ENCODE peak calls at places on chromosomes 4 and X, in seven cellular contexts. V is GM23248, L is coronary artery, Q is SK-N-SH, B is mucosa of gallbladder, G is amniotic epithelial cell, A is H4. K is an unnamed sample.
A peak's percentile ranks its signal among the peaks of the same experiment; 100 is the strongest.

GRCh38 chr4:306551-306961 is 1.3 kb upstream of the ZNF732 start:
- DNase-seq in V (no peak), L (no peak), A (no peak), B (no peak), Q (no peak), G (no peak), K (no peak)

GRCh38 chrX:84729809-84730208 is 227.6 kb upstream of the HDX start:
- DNase-seq in A (peak; percentile 11), V (peak; percentile 52), L (no peak), G (peak; percentile 31), Q (peak; percentile 30), B (no peak), K (no peak)

GRCh38 chr4:142307857-142308256 is 538.2 kb downstream of the INPP4B start:
- DNase-seq in G (no peak), A (no peak), Q (no peak), B (no peak), V (no peak), L (no peak), K (no peak)

GRCh38 chr4:186137193-186137792 is 32.8 kb downstream of the FAM149A start:
- DNase-seq in A (peak; percentile 18), G (peak; percentile 13), Q (peak; percentile 55), B (no peak), V (peak; percentile 61), L (no peak), K (no peak)

GRCh38 chrX:68935362-68935761 is 106.5 kb downstream of the EFNB1 start:
- DNase-seq in Q (no peak), L (peak; percentile 36), V (no peak), G (no peak), A (no peak), B (no peak), K (no peak)

GRCh38 chrX:21479695-21480280 is 105.6 kb downstream of the CNKSR2 start:
- DNase-seq in L (no peak), A (peak; percentile 62), G (peak; percentile 54), Q (peak; percentile 33), V (peak; percentile 57), B (no peak), K (no peak)

GRCh38 chr4:38891051-38891738 is 23.6 kb downstream of the FAM114A1 start:
- DNase-seq in Q (no peak), B (no peak), G (no peak), L (no peak), A (no peak), V (no peak), K (no peak)

GRCh38 chr4:126541820-126542219 is 1090.9 kb upstream of the INTU start:
- DNase-seq in Q (no peak), A (no peak), V (no peak), B (no peak), L (no peak), G (no peak), K (no peak)

GRCh38 chr4:176359590-176359989 is 39.8 kb downstream of the SPCS3 start:
- DNase-seq in Q (no peak), L (no peak), B (no peak), A (no peak), G (peak; percentile 43), V (peak; percentile 87), K (no peak)

GRCh38 chr4:5572114-5572513 is 136.2 kb downstream of the EVC2 start:
- DNase-seq in Q (no peak), A (peak; percentile 17), V (peak; percentile 20), B (no peak), L (no peak), G (peak; percentile 37), K (no peak)

GRCh38 chr4:161822174-161822573 is 341.6 kb downstream of the FSTL5 start:
- DNase-seq in L (peak; percentile 61), Q (no peak), A (no peak), B (no peak), V (no peak), G (no peak), K (no peak)

GRCh38 chr4:87032884-87033533 is 98.2 kb downstream of the AFF1 start:
- DNase-seq in Q (no peak), L (no peak), B (no peak), G (peak; percentile 81), V (peak; percentile 86), A (peak; percentile 55), K (no peak)

GRCh38 chr4:59664771-59665170 is 1535.4 kb upstream of the ADGRL3 start:
- DNase-seq in V (no peak), Q (no peak), L (no peak), B (no peak), A (no peak), G (no peak), K (no peak)

GRCh38 chrX:103400931-103401330 is 24.6 kb downstream of the BEX3 start:
- DNase-seq in L (no peak), G (no peak), A (no peak), Q (no peak), B (no peak), V (no peak), K (no peak)

GRCh38 chr4:173052439-173052838 is 116.2 kb upstream of the GALNT7 start:
- DNase-seq in V (no peak), L (no peak), G (no peak), B (no peak), Q (no peak), A (no peak), K (no peak)

GRCh38 chr4:140641105-140641555 is 72.4 kb upstream of the UCP1 start:
- DNase-seq in V (no peak), L (no peak), A (no peak), B (no peak), G (no peak), Q (no peak), K (no peak)

GRCh38 chr4:25861422-25861926 is 1.3 kb downstream of the SEL1L3 start:
- DNase-seq in V (peak; percentile 59), A (peak; percentile 51), G (no peak), B (no peak), Q (no peak), L (no peak), K (no peak)

GRCh38 chrX:105150036-105150435 is 70.5 kb downstream of the TEX13A start:
- DNase-seq in L (no peak), Q (no peak), G (no peak), V (no peak), B (no peak), A (no peak), K (no peak)

GRCh38 chr4:85106805-85107336 is 140.4 kb upstream of the WDFY3 start:
- DNase-seq in V (no peak), A (no peak), Q (no peak), L (no peak), G (no peak), B (no peak), K (no peak)

GRCh38 chr4:128286474-128287158 is 997 bp downstream of the PGRMC2 start:
- DNase-seq in V (peak; percentile 73), G (peak; percentile 56), L (no peak), Q (peak; percentile 29), A (peak; percentile 25), B (peak; percentile 20), K (no peak)

GRCh38 chr4:169079942-169080827 is 70.1 kb upstream of the CBR4 start:
- DNase-seq in Q (peak; percentile 64), L (no peak), B (peak; percentile 41), V (peak; percentile 46), A (peak; percentile 76), G (peak; percentile 90), K (no peak)

GRCh38 chr4:183610033-183610432 is 49.0 kb downstream of the RWDD4 start:
- DNase-seq in A (peak; percentile 21), L (no peak), G (peak; percentile 71), B (no peak), V (no peak), Q (peak; percentile 29), K (no peak)

GRCh38 chr4:121943941-121944340 is 7.9 kb downstream of the TRPC3 start:
- DNase-seq in L (no peak), V (no peak), Q (peak; percentile 48), B (no peak), G (no peak), A (no peak), K (no peak)

GRCh38 chr4:151325320-151326246 is at the start of gene SH3D19:
- DNase-seq in V (peak; percentile 67), A (peak; percentile 74), L (peak; percentile 77), B (peak; percentile 69), Q (peak; percentile 88), G (peak; percentile 49), K (peak; percentile 74)

GRCh38 chr4:53531695-53532224 is 59.5 kb downstream of the LNX1 start:
- DNase-seq in V (peak; percentile 25), L (no peak), Q (no peak), A (no peak), B (no peak), G (no peak), K (no peak)

GRCh38 chrX:111914398-111915092 is 38.6 kb downstream of the TRPC5OS start:
- DNase-seq in L (no peak), B (no peak), G (no peak), A (peak; percentile 76), V (peak; percentile 5), Q (no peak), K (no peak)

GRCh38 chrX:55163171-55163570 is 57.0 kb upstream of the PAGE5 start:
- DNase-seq in A (no peak), G (no peak), B (no peak), L (no peak), V (no peak), Q (no peak), K (no peak)